ENCODE peak calls at places on chromosomes 6 and 20, in four cellular contexts. L is stimulated activated CD4-positive, alpha-beta T cell treated with anti-CD3 and anti-CD28 coated beads, Interleukin-2, amount 100 ng/mL, for 48 hours; V is NCI-H510A treated with DMSO at 0.1 percent for 48 hours; W is mesendoderm. B is an unnamed sample.

GRCh38 chr6:106513813-106514212 is 115.5 kb downstream of the RTN4IP1 start:
- DNase-seq in L (no peak), V (no peak), W (no peak), B (no peak)

GRCh38 chr6:33314943-33315752 is 1.3 kb upstream of the TAPBP start:
- DNase-seq in L (no peak), V (no peak), W (peak), B (no peak)

GRCh38 chr6:78505178-78505577 is 362.2 kb upstream of the IRAK1BP1 start:
- DNase-seq in L (no peak), V (no peak), W (no peak), B (no peak)

GRCh38 chr6:76435174-76435573 is 362.7 kb upstream of the IMPG1 start:
- DNase-seq in L (no peak), V (no peak), W (peak), B (no peak)

GRCh38 chr6:132300323-132300949 is 100.8 kb downstream of the MOXD1 start:
- DNase-seq in L (peak), V (no peak), W (peak), B (no peak)

GRCh38 chr6:130708338-130708737 is 118.9 kb upstream of the SMLR1 start:
- DNase-seq in L (no peak), V (no peak), W (no peak), B (no peak)

GRCh38 chr6:164749126-164749758 is 560.2 kb downstream of the C6orf118 start:
- DNase-seq in L (no peak), V (peak), W (no peak), B (no peak)

GRCh38 chr6:164108092-164108491 is 693.6 kb downstream of the QKI start:
- DNase-seq in L (no peak), V (no peak), W (no peak), B (no peak)

GRCh38 chr20:49590163-49591017 is 22.5 kb upstream of the PTGIS start:
- DNase-seq in L (no peak), V (no peak), W (no peak), B (no peak)

GRCh38 chr20:2535711-2536561 is 437 bp upstream of the TMC2 start:
- DNase-seq in L (no peak), V (no peak), W (peak), B (no peak)

GRCh38 chr20:36856691-36857635 is 19.0 kb upstream of the TLDC2 start:
- DNase-seq in L (peak), V (no peak), W (no peak), B (peak)

GRCh38 chr6:107665386-107665785 is 158.7 kb downstream of the SCML4 start:
- DNase-seq in L (no peak), V (no peak), W (no peak), B (no peak)

GRCh38 chr6:79574636-79575035 is 37.4 kb upstream of the LCA5 start:
- DNase-seq in L (no peak), V (no peak), W (peak), B (no peak)

B was measured in activated T-cell treated with anti-CD3 and anti-CD28 coated beads for 24 hours.